ENCODE peak calls at places on chromosome 10, in nine cellular contexts. V is AG09309, T is mucosa of descending colon, B is endothelial cell, F is HCEC 1CT, A is NCI-H774, U is iris pigment epithelial cell, S is SK-MEL-5, C is WTC11. H is an unnamed sample.

GRCh38 chr10:91344117-91344856 is 65.9 kb upstream of the HECTD2 start:
- DNase-seq in U (no peak), T (no peak), C (no peak), V (no peak), A (no peak), F (no peak), B (no peak), S (no peak), H (peak; percentile 58)

GRCh38 chr10:79071535-79071923 is 2.8 kb downstream of the ZMIZ1 start:
- DNase-seq in V (no peak), T (no peak), S (peak; percentile 71), A (no peak), U (no peak), C (no peak), B (no peak), F (no peak), H (no peak)

GRCh38 chr10:97596101-97597055 is 6.9 kb downstream of the C10orf62 start:
- DNase-seq in A (no peak), T (no peak), B (no peak), F (peak; percentile 77), S (no peak), C (no peak), U (peak; percentile 75), V (peak; percentile 49), H (peak; percentile 17)

GRCh38 chr10:72291019-72291532 is 17.4 kb downstream of the DDIT4 start:
- DNase-seq in F (no peak), S (no peak), T (no peak), A (no peak), V (no peak), B (no peak), C (no peak), U (no peak), H (no peak)

GRCh38 chr10:132157101-132157500 is 29.6 kb upstream of the DPYSL4 start:
- DNase-seq in U (no peak), T (peak; percentile 15), B (no peak), F (no peak), S (no peak), C (no peak), V (no peak), A (no peak), H (no peak)

GRCh38 chr10:125025341-125025740 is 83.4 kb downstream of the ZRANB1 start:
- DNase-seq in B (no peak), U (peak; percentile 71), A (no peak), V (no peak), C (no peak), F (no peak), S (no peak), T (no peak), H (no peak)

GRCh38 chr10:74813371-74813770 is 13.0 kb upstream of the KAT6B start:
- DNase-seq in U (no peak), A (no peak), F (no peak), S (no peak), V (no peak), B (peak; percentile 8), T (no peak), C (peak; percentile 62), H (peak; percentile 61)

GRCh38 chr10:86779267-86780017 is 23.0 kb downstream of the BMPR1A start:
- DNase-seq in S (no peak), C (no peak), T (no peak), V (no peak), A (no peak), U (peak; percentile 69), F (peak; percentile 74), B (no peak), H (no peak)

GRCh38 chr10:73773152-73773879 is 8.5 kb upstream of the CHCHD1 start:
- DNase-seq in U (no peak), V (no peak), B (no peak), S (no peak), A (no peak), C (no peak), F (no peak), T (no peak), H (peak; percentile 12)

GRCh38 chr10:66472156-66472555 is 453.7 kb upstream of the LRRTM3 start:
- DNase-seq in F (no peak), S (no peak), T (no peak), B (no peak), U (no peak), V (no peak), A (no peak), C (no peak), H (no peak)

GRCh38 chr10:69087600-69088470 is at the start of gene SRGN:
- DNase-seq in A (no peak), F (peak; percentile 70), C (no peak), S (peak; percentile 58), T (no peak), V (peak; percentile 59), B (no peak), U (peak; percentile 97), H (no peak)

GRCh38 chr10:46524471-46525176 is 31.8 kb downstream of the GPRIN2 start:
- DNase-seq in S (no peak), F (peak; percentile 60), A (no peak), C (peak; percentile 21), T (no peak), B (no peak), V (no peak), U (peak; percentile 72), H (peak; percentile 74)

GRCh38 chr10:78511324-78512204 is 477.9 kb downstream of the RPS24 start:
- DNase-seq in T (no peak), V (peak; percentile 35), U (no peak), A (no peak), B (no peak), F (no peak), S (no peak), C (no peak), H (no peak)

GRCh38 chr10:68239069-68239468 is 7.2 kb upstream of the ATOH7 start:
- DNase-seq in U (no peak), B (no peak), F (no peak), C (no peak), A (no peak), V (no peak), T (no peak), S (no peak), H (no peak)

GRCh38 chr10:130179640-130180039 is 43.4 kb downstream of the GLRX3 start:
- DNase-seq in C (peak; percentile 36), A (no peak), F (peak; percentile 63), S (peak; percentile 72), U (peak; percentile 87), V (peak; percentile 27), B (peak; percentile 63), T (no peak), H (peak; percentile 59)

GRCh38 chr10:23283680-23284079 is 60.9 kb downstream of the C10orf67 start:
- DNase-seq in S (no peak), F (no peak), U (no peak), A (no peak), C (no peak), T (no peak), B (no peak), V (no peak), H (no peak)

GRCh38 chr10:123645016-123645415 is 21.1 kb upstream of the GPR26 start:
- DNase-seq in B (no peak), F (no peak), U (no peak), V (no peak), S (no peak), A (no peak), T (no peak), C (no peak), H (no peak)

GRCh38 chr10:49735161-49735560 is 27.0 kb downstream of the OGDHL start:
- DNase-seq in V (no peak), C (no peak), S (no peak), B (no peak), A (no peak), U (no peak), T (no peak), F (no peak), H (no peak)

GRCh38 chr10:73650537-73651331 is 5.1 kb downstream of the SYNPO2L start:
- DNase-seq in U (peak; percentile 77), V (peak; percentile 13), T (no peak), S (no peak), C (no peak), B (no peak), F (peak; percentile 95), A (no peak), H (peak; percentile 50)

GRCh38 chr10:5078781-5079180 is 15.4 kb upstream of the AKR1C3 start:
- DNase-seq in S (no peak), C (no peak), B (no peak), U (no peak), V (no peak), A (no peak), F (no peak), T (no peak), H (no peak)

GRCh38 chr10:101063548-101064414 is 2.0 kb downstream of the KAZALD1 start:
- DNase-seq in B (peak; percentile 44), A (no peak), F (no peak), U (no peak), S (no peak), V (no peak), T (no peak), C (peak; percentile 58), H (peak; percentile 31)

GRCh38 chr10:34908472-34908871 is 93.4 kb upstream of the PARD3 start:
- DNase-seq in T (no peak), S (no peak), U (peak; percentile 62), C (no peak), A (no peak), V (peak; percentile 67), B (no peak), F (peak; percentile 63), H (no peak)

GRCh38 chr10:93468532-93469213 is 13.5 kb downstream of the MYOF start:
- DNase-seq in T (no peak), B (no peak), V (no peak), U (peak; percentile 95), C (no peak), A (no peak), S (no peak), F (peak; percentile 97), H (peak; percentile 56)

GRCh38 chr10:33483124-33483794 is 148.8 kb upstream of the NRP1 start:
- DNase-seq in V (no peak), F (no peak), T (no peak), C (no peak), B (no peak), U (no peak), A (peak; percentile 74), S (no peak), H (peak; percentile 12)

GRCh38 chr10:30059209-30060107 is at the start of gene JCAD:
- DNase-seq in T (peak; percentile 61), F (peak; percentile 42), U (peak; percentile 43), V (no peak), A (peak; percentile 36), C (peak; percentile 83), S (peak; percentile 13), B (peak; percentile 90), H (no peak)

GRCh38 chr10:37268266-37268665 is 142.9 kb downstream of the ANKRD30A start:
- DNase-seq in S (no peak), F (no peak), V (no peak), A (no peak), C (no peak), B (no peak), T (no peak), U (no peak), H (no peak)

GRCh38 chr10:47370878-47371277 is 13.2 kb downstream of the ZNF488 start:
- DNase-seq in A (no peak), C (no peak), S (no peak), T (no peak), B (peak; percentile 1), F (no peak), V (no peak), U (no peak), H (no peak)

GRCh38 chr10:3961082-3961481 is 176.1 kb upstream of the KLF6 start:
- DNase-seq in T (no peak), F (no peak), U (no peak), A (no peak), B (no peak), C (no peak), V (no peak), S (no peak), H (no peak)

GRCh38 chr10:108204528-108205313 is 1040.2 kb upstream of the SORCS1 start:
- DNase-seq in S (peak; percentile 53), T (no peak), B (peak; percentile 45), A (peak; percentile 2), F (peak; percentile 71), C (peak; percentile 38), U (no peak), V (no peak), H (peak; percentile 37)

GRCh38 chr10:88810196-88810961 is 7.8 kb downstream of the LIPM start:
- DNase-seq in U (peak; percentile 74), S (peak; percentile 62), C (no peak), B (peak; percentile 36), T (no peak), F (peak; percentile 69), V (peak; percentile 49), A (peak; percentile 20), H (peak; percentile 35)

GRCh38 chr10:72612203-72612826 is 13.6 kb downstream of the MICU1 start:
- DNase-seq in T (no peak), V (no peak), S (peak; percentile 14), C (no peak), B (no peak), U (no peak), A (peak; percentile 66), F (no peak), H (no peak)